ENCODE peak calls at places on chromosomes 12 and 14, in seven cellular contexts. B, M, U, V, P, E and D are unnamed samples.

GRCh38 chr12:1176191-1176590 is 185.2 kb downstream of the ERC1 start:
- DNase-seq in E (no peak), P (no peak), M (no peak), U (no peak), V (no peak), B (no peak), D (no peak)

GRCh38 chr14:30610719-30611388 is 11.3 kb upstream of the SCFD1 start:
- DNase-seq in V (peak), M (no peak), P (peak), U (no peak), B (peak), E (peak), D (peak)

GRCh38 chr12:78115889-78116288 is 285.2 kb downstream of the NAV3 start:
- DNase-seq in E (peak), B (no peak), V (no peak), M (no peak), U (no peak), P (peak), D (no peak)

GRCh38 chr12:39103552-39104165 is 198.3 kb upstream of the CPNE8 start:
- DNase-seq in U (no peak), M (no peak), V (no peak), E (peak), B (peak), P (no peak), D (peak)

GRCh38 chr12:114703060-114703493 is 19.1 kb upstream of the TBX3 start:
- DNase-seq in B (no peak), P (no peak), M (no peak), U (no peak), E (no peak), V (no peak), D (no peak)

GRCh38 chr14:75793806-75794205 is 132.8 kb downstream of the TTLL5 start:
- DNase-seq in M (no peak), U (no peak), V (no peak), P (peak), B (no peak), E (peak), D (peak)

GRCh38 chr12:18581232-18581962 is 156.4 kb downstream of the PLCZ1 start:
- DNase-seq in V (no peak), U (no peak), P (peak), E (peak), B (no peak), M (no peak), D (no peak)

GRCh38 chr14:51398898-51399297 is 158.9 kb downstream of the TMX1 start:
- DNase-seq in U (peak), P (peak), B (peak), E (peak), V (no peak), M (no peak), D (peak)

GRCh38 chr12:69410571-69410970 is 51.0 kb downstream of the YEATS4 start:
- DNase-seq in E (no peak), P (no peak), B (no peak), V (no peak), M (no peak), U (no peak), D (no peak)

GRCh38 chr12:27434673-27435565 is 11.6 kb upstream of the SMCO2 start:
- DNase-seq in V (no peak), M (no peak), P (no peak), B (peak), E (peak), U (no peak), D (peak)

GRCh38 chr14:32378284-32378683 is 49.2 kb downstream of the AKAP6 start:
- DNase-seq in E (no peak), U (no peak), B (no peak), M (no peak), P (no peak), V (no peak), D (no peak)

GRCh38 chr14:23729720-23730387 is 93.7 kb downstream of the DHRS2 start:
- DNase-seq in V (no peak), M (no peak), E (no peak), U (no peak), P (no peak), B (peak), D (no peak)

GRCh38 chr12:63916561-63917476 is 72.3 kb downstream of the SRGAP1 start:
- DNase-seq in P (peak), E (peak), M (no peak), U (no peak), V (no peak), B (no peak), D (peak)

GRCh38 chr12:113301811-113302210 is 33.1 kb downstream of the SLC8B1 start:
- DNase-seq in U (no peak), E (no peak), P (no peak), M (no peak), B (no peak), V (no peak), D (no peak)

GRCh38 chr14:101772770-101773169 is 11.3 kb downstream of the PPP2R5C start:
- DNase-seq in M (no peak), V (no peak), E (no peak), P (no peak), U (no peak), B (no peak), D (no peak)

GRCh38 chr12:115859231-115859630 is 418.3 kb downstream of the MED13L start:
- DNase-seq in E (no peak), M (no peak), V (no peak), P (no peak), B (no peak), U (no peak), D (no peak)

GRCh38 chr12:113420996-113421595 is 1.1 kb upstream of the SDSL start:
- DNase-seq in V (no peak), M (no peak), P (no peak), B (no peak), U (no peak), E (no peak), D (no peak)

GRCh38 chr14:61544448-61545202 is 150.7 kb upstream of the HIF1A start:
- DNase-seq in P (no peak), V (no peak), B (no peak), M (no peak), U (no peak), E (no peak), D (no peak)

GRCh38 chr12:68478516-68479260 is 132.0 kb upstream of the RAP1B start:
- DNase-seq in V (no peak), B (no peak), E (no peak), P (no peak), U (no peak), M (no peak), D (no peak)

GRCh38 chr14:81594012-81594411 is 60.4 kb upstream of the SEL1L start:
- DNase-seq in U (peak), P (no peak), E (peak), V (no peak), B (no peak), M (peak), D (no peak)

GRCh38 chr14:100541621-100542560 is 45.3 kb downstream of the BEGAIN start:
- DNase-seq in P (no peak), V (no peak), E (no peak), B (no peak), U (peak), M (no peak), D (no peak)

GRCh38 chr12:39824505-39825198 is 205.0 kb upstream of the ABCD2 start:
- DNase-seq in V (no peak), B (no peak), M (no peak), E (peak), U (no peak), P (peak), D (no peak)

DNA sequence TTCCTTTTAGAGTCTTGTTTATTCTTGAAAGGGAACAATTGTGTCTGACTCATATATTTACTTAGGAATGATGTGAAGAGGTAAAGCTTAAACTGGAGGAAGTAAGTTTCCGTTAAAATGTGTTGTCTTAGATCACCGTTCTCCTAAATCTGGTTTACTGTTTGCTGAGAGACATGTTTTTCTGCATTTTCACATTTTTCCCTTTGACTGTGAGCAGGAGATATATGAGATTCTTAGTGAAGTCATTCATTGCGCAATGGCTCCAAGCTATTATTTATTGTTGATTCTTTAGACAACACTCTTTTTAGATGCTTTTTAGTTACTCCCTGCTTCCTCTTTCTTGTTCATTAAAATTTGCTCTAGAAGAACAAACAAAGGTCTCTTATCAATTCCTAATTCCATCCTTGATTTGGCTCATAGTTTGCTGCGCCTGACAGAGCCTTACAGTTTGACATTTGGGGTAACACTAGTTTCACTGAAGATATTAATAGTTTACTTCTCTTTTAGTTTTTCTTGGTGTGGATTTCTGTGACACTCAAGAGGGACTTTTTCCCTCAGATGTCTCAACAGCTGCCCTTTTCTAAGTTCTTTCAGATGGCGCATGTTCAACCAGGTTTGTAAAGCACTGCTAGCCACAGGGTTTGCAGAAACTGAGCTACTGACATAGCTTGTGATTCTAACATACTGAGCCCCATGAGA is 11.4 kb downstream of the CLECL1 start:
- DNase-seq in P (peak), U (no peak), V (no peak), M (no peak), E (peak), B (peak), D (no peak)
- TF ChIP-seq CTCF in P (no peak), U (no peak), V (no peak), M (no peak), E (no peak), B (no peak), D (no peak)

GRCh38 chr12:12070674-12071661 is at the start of gene BCL2L14:
- DNase-seq in U (no peak), B (no peak), E (no peak), P (no peak), M (no peak), V (no peak), D (no peak)
- H3K4me3 ChIP-seq in U (no peak), B (no peak), E (no peak), P (no peak), M (no peak), V (no peak), D (no peak)

GRCh38 chr14:77139540-77140342 is 1.9 kb downstream of the ZDHHC22 start:
- DNase-seq in P (no peak), B (peak), V (no peak), U (no peak), M (no peak), E (peak), D (no peak)

GRCh38 chr14:77142289-77142814 is 761 bp upstream of the ZDHHC22 start:
- DNase-seq in B (no peak), V (no peak), E (no peak), P (no peak), M (no peak), U (no peak), D (no peak)

GRCh38 chr14:77140343-77140936 is 1.2 kb downstream of the ZDHHC22 start:
- DNase-seq in V (no peak), B (no peak), M (no peak), P (no peak), E (no peak), U (no peak), D (no peak)

GRCh38 chr14:77141592-77142288 is at the start of gene ZDHHC22:
- DNase-seq in B (peak), P (no peak), M (no peak), V (no peak), U (no peak), E (no peak), D (no peak)

GRCh38 chr14:77140937-77141591 is 527 bp downstream of the ZDHHC22 start:
- DNase-seq in U (no peak), B (peak), V (no peak), P (peak), M (no peak), E (peak), D (peak)
- TF ChIP-seq CTCF in U (peak), B (peak), V (peak), P (peak), M (peak), E (no peak), D (peak)

DNA sequence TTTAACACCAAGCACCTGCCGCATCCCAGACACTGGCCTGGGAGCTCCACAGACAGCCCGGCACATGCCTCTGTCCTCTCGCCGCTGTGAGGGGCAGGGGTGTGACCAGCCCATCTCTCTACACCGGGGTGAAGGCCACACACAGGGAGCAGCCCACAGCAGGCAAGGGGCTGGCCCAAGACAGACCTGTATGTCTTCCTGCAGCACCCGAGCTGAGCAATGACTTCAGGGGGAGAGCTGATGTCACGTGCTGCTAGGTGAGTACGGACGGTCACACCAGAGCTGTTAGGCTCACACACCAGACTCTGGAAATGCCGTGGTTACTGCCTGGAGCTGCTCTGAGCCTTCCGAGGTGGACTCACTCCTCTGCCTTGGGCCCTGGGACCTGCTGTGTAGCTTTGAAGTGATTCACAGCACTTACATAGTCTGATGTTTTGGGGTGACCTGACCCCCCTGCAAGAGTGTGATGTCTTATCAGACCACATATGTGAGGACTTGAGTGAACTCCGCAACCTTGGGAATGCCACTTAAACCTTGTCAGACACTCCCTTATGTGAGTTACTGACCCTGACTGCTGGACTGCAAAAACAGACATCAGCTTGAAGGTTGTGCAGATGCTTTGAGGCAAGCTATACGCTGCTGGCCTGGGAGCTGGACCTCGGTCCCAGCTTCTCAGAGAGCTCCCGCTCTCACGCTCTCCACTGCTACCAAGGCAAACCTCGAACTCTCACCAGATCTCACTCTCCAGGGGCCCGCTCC is 1.8 kb downstream of the XRCC3 start:
- DNase-seq in V (no peak), B (no peak), M (no peak), U (no peak), E (no peak), P (no peak), D (no peak)
- H3K4me3 ChIP-seq in V (no peak), B (no peak), M (no peak), U (no peak), E (no peak), P (no peak), D (no peak)